ENCODE peak calls at places on chromosomes 16 and 17, in six cellular contexts. P is A549, S is SK-N-SH, Y is transverse colon, O is sigmoid colon, H is tibial nerve. U is an unnamed sample.

GRCh38 chr16:72569677-72570076 is 397.7 kb upstream of the PMFBP1 start:
- DNase-seq in P (no peak), S (no peak), Y (no peak), O (no peak), H (no peak), U (no peak)

GRCh38 chr17:77096570-77097214 is 44.1 kb upstream of the SEC14L1 start:
- DNase-seq in P (peak), S (peak), Y (no peak), O (no peak), H (peak), U (no peak)

GRCh38 chr17:76725580-76726230 is 701 bp downstream of the JMJD6 start:
- DNase-seq in P (peak), S (peak), Y (peak), O (peak), H (peak), U (peak)

GRCh38 chr17:75514299-75515228 is 773 bp downstream of the CASKIN2 start:
- DNase-seq in P (no peak), S (peak), Y (peak), O (no peak), H (no peak), U (peak)

GRCh38 chr17:48335858-48336500 is 94.0 kb downstream of the SKAP1 start:
- DNase-seq in P (peak), S (peak), Y (no peak), O (no peak), H (no peak), U (no peak)

GRCh38 chr16:84532855-84533486 is 28.5 kb upstream of the MEAK7 start:
- DNase-seq in P (no peak), S (no peak), Y (no peak), O (no peak), H (no peak), U (no peak)

GRCh38 chr17:9806709-9807108 is 15.2 kb downstream of the GSG1L2 start:
- DNase-seq in P (no peak), S (no peak), Y (no peak), O (no peak), H (no peak), U (no peak)

GRCh38 chr16:57677622-57678369 is 9.7 kb downstream of the ADGRG3 start:
- DNase-seq in P (peak), S (no peak), Y (no peak), O (peak), H (no peak), U (no peak)

GRCh38 chr16:70737377-70738082 is 51.7 kb upstream of the MTSS2 start:
- DNase-seq in P (no peak), S (peak), Y (peak), O (peak), H (peak), U (peak)

GRCh38 chr16:70739389-70739788 is 53.5 kb upstream of the MTSS2 start:
- DNase-seq in P (no peak), S (no peak), Y (no peak), O (no peak), H (no peak), U (no peak)

GRCh38 chr16:70740174-70740918 is 54.5 kb upstream of the MTSS2 start:
- DNase-seq in P (no peak), S (no peak), Y (no peak), O (no peak), H (no peak), U (no peak)

GRCh38 chr16:70736454-70737376 is 50.9 kb upstream of the MTSS2 start:
- DNase-seq in P (no peak), S (no peak), Y (no peak), O (no peak), H (no peak), U (no peak)

GRCh38 chr16:70738083-70738977 is 52.5 kb upstream of the MTSS2 start:
- DNase-seq in P (peak), S (peak), Y (peak), O (peak), H (peak), U (peak)
- TF ChIP-seq CTCF in P (peak), S (peak), Y (peak), O (peak), H (peak), U (peak)

GRCh38 chr17:79192503-79193500 is 118.2 kb downstream of the ENGASE start:
- DNase-seq in P (peak), S (no peak), Y (no peak), O (no peak), H (no peak), U (no peak)
- H3K4me3 ChIP-seq in P (no peak), S (no peak), Y (no peak), O (no peak), H (no peak), U (no peak)

GRCh38 chr17:7391307-7391706 is 3.0 kb downstream of the PLSCR3 start:
- DNase-seq in P (no peak), S (no peak), Y (no peak), O (no peak), H (no peak), U (no peak)

GRCh38 chr17:7392696-7393612 is 1.4 kb downstream of the PLSCR3 start:
- DNase-seq in P (no peak), S (peak), Y (no peak), O (no peak), H (no peak), U (peak)

GRCh38 chr17:7393613-7394451 is 493 bp downstream of the PLSCR3 start:
- DNase-seq in P (peak), S (peak), Y (peak), O (peak), H (no peak), U (no peak)

GRCh38 chr17:7396147-7396546 is 1.8 kb upstream of the PLSCR3 start:
- DNase-seq in P (no peak), S (no peak), Y (no peak), O (no peak), H (no peak), U (no peak)

GRCh38 chr17:7394452-7395191 is at the start of gene PLSCR3:
- DNase-seq in P (peak), S (peak), Y (peak), O (peak), H (peak), U (peak)
- TF ChIP-seq EP300 in P (no peak), S (no peak), Y (no peak), O (no peak), H (peak), U (no peak)

GRCh38 chr16:6331770-6332169 is 1000.9 kb upstream of the RBFOX1 start:
- DNase-seq in P (no peak), S (no peak), Y (no peak), O (no peak), H (no peak), U (no peak)

GRCh38 chr16:6335072-6335471 is 997.6 kb upstream of the RBFOX1 start:
- DNase-seq in P (peak), S (peak), Y (no peak), O (no peak), H (no peak), U (no peak)
- TF ChIP-seq CTCF in P (no peak), S (peak), Y (no peak), O (no peak), H (peak), U (no peak)

GRCh38 chr16:3687792-3688191 is 29.5 kb downstream of the TRAP1 start:
- DNase-seq in P (no peak), S (no peak), Y (no peak), O (no peak), H (no peak), U (no peak)

GRCh38 chr16:3690470-3690918 is 26.8 kb downstream of the TRAP1 start:
- DNase-seq in P (peak), S (peak), Y (peak), O (peak), H (peak), U (peak)

GRCh38 chr16:3689731-3690130 is 27.6 kb downstream of the TRAP1 start:
- DNase-seq in P (no peak), S (no peak), Y (no peak), O (no peak), H (no peak), U (no peak)

GRCh38 chr16:3691778-3692177 is 25.5 kb downstream of the TRAP1 start:
- DNase-seq in P (no peak), S (no peak), Y (no peak), O (no peak), H (no peak), U (no peak)

GRCh38 chr16:3690991-3691720 is 26.2 kb downstream of the TRAP1 start:
- DNase-seq in P (no peak), S (no peak), Y (no peak), O (no peak), H (peak), U (no peak)
- H3K4me3 ChIP-seq in P (no peak), S (no peak), Y (no peak), O (peak), H (peak), U (peak)

GRCh38 chr17:80943346-80944145 is 48.1 kb upstream of the CHMP6 start:
- DNase-seq in P (no peak), S (no peak), Y (no peak), O (peak), H (no peak), U (no peak)

GRCh38 chr17:80940171-80941123 is 51.2 kb upstream of the CHMP6 start:
- DNase-seq in P (no peak), S (no peak), Y (no peak), O (peak), H (no peak), U (peak)

GRCh38 chr17:80941171-80941570 is 50.5 kb upstream of the CHMP6 start:
- DNase-seq in P (no peak), S (peak), Y (no peak), O (peak), H (no peak), U (peak)

GRCh38 chr17:80942360-80943345 is 49.0 kb upstream of the CHMP6 start:
- DNase-seq in P (no peak), S (no peak), Y (peak), O (peak), H (peak), U (peak)

GRCh38 chr17:80941743-80942211 is 49.9 kb upstream of the CHMP6 start:
- DNase-seq in P (no peak), S (no peak), Y (no peak), O (peak), H (no peak), U (peak)
- TF ChIP-seq EP300 in P (no peak), S (no peak), Y (no peak), O (no peak), H (no peak), U (no peak)

GRCh38 chr17:59428896-59429460 is 97.5 kb downstream of the YPEL2 start:
- DNase-seq in P (no peak), S (no peak), Y (no peak), O (no peak), H (no peak), U (no peak)

GRCh38 chr17:59427996-59428395 is 96.5 kb downstream of the YPEL2 start:
- DNase-seq in P (no peak), S (no peak), Y (no peak), O (peak), H (no peak), U (no peak)

GRCh38 chr17:59425085-59425901 is 93.8 kb downstream of the YPEL2 start:
- DNase-seq in P (no peak), S (peak), Y (peak), O (peak), H (peak), U (peak)

GRCh38 chr17:59426031-59426430 is 94.6 kb downstream of the YPEL2 start:
- DNase-seq in P (no peak), S (no peak), Y (no peak), O (no peak), H (no peak), U (no peak)

GRCh38 chr17:59427425-59427921 is 96.0 kb downstream of the YPEL2 start:
- DNase-seq in P (no peak), S (no peak), Y (no peak), O (no peak), H (no peak), U (no peak)
- TF ChIP-seq CTCF in P (no peak), S (peak), Y (no peak), O (no peak), H (no peak), U (no peak)

DNA sequence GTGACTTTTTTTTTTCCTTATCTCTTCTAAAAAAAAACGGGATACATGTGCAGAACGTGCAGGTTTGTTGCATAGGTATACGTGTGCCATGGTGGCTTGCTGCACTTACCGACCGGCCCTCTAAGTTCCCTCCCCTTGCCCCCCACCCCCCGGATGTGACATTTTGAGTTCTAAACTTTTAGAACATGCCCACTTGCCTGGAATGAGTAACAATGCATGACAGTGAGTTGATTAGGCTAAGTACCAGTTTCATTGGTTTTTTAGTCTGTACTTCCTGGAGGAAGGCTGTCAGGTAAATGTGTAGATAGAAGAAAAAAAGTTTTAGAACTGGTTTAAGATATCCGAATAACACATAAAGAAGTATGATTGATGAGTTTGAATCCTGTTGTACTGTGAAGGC is 4.0 kb downstream of the BPTF start:
- DNase-seq in P (no peak), S (no peak), Y (no peak), O (no peak), H (no peak), U (no peak)
- H3K4me3 ChIP-seq in P (no peak), S (no peak), Y (no peak), O (no peak), H (no peak), U (no peak)

DNA sequence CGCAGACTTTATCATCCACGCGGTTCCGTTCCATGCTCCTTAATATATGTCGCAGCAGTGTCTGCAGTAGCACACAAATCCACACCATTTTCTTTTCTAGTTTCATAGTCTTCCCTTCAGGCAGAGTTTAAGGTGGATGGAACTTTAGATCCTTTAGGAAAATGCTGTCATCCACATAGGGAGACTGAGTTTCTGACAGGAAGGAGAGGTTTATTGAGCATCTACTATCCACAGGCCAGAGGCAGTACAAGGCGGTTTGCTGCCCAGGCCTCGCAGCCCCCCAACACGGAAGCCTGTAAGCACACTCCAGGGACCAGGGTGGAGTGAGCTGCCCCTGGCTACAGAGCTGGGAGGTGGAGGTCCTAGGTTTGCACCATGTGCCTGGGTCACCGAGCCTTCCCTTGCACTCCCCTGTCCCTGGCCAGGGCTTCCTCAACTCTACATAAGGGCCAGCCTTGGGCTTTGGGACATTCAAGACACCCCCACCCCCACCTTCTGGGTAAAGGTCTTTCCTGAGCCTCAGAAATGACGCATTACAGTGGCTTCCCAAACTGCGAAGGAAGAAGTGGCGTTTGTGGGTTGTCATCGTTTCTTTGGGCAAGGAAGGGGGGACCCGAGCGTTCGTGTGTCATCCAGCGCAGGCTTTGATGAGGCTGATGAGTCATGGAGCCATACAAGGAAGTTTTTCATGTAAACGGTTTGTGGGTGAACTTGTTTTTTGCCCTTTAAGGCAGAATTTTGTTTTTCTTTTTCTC is 146.5 kb upstream of the PLCG2 start:
- DNase-seq in P (peak), S (no peak), Y (peak), O (no peak), H (no peak), U (no peak)
- TF ChIP-seq EP300 in P (no peak), S (no peak), Y (no peak), O (no peak), H (peak), U (no peak)

GRCh38 chr17:19313066-19313745 is 49.3 kb downstream of the B9D1 start:
- DNase-seq in P (no peak), S (no peak), Y (no peak), O (peak), H (no peak), U (no peak)

GRCh38 chr17:19317359-19318095 is 45.0 kb downstream of the B9D1 start:
- DNase-seq in P (no peak), S (no peak), Y (peak), O (peak), H (peak), U (peak)

GRCh38 chr17:19313746-19314651 is 48.5 kb downstream of the B9D1 start:
- DNase-seq in P (no peak), S (no peak), Y (peak), O (peak), H (no peak), U (no peak)

GRCh38 chr17:19316756-19317358 is 45.7 kb downstream of the B9D1 start:
- DNase-seq in P (no peak), S (no peak), Y (no peak), O (peak), H (no peak), U (peak)

GRCh38 chr17:19315104-19315503 is 47.4 kb downstream of the B9D1 start:
- DNase-seq in P (no peak), S (no peak), Y (no peak), O (peak), H (no peak), U (no peak)
- TF ChIP-seq CTCF in P (no peak), S (no peak), Y (no peak), O (no peak), H (no peak), U (no peak)

U was measured in ovary.